ENCODE peak calls at places on chromosome 1, in five cellular contexts. J, F, O, E and D are unnamed samples.
A peak's percentile ranks its signal among the peaks of the same experiment; 100 is the strongest.

GRCh38 chr1:170067253-170067819 is 7.2 kb downstream of the KIFAP3 start:
- DNase-seq in J (no peak), F (no peak), O (no peak), E (no peak), D (no peak)

GRCh38 chr1:167263784-167264464 is 43.2 kb downstream of the POU2F1 start:
- DNase-seq in J (no peak), F (no peak), O (no peak), E (no peak), D (no peak)

GRCh38 chr1:31639543-31639942 is 5.1 kb downstream of the PEF1 start:
- DNase-seq in J (no peak), F (no peak), O (peak; percentile 57), E (no peak), D (no peak)

GRCh38 chr1:65264197-65264929 is 45.0 kb upstream of the DNAJC6 start:
- DNase-seq in J (no peak), F (peak; percentile 83), O (peak; percentile 54), E (no peak), D (peak; percentile 35)

GRCh38 chr1:19892628-19893168 is 10.5 kb downstream of the OTUD3 start:
- DNase-seq in J (no peak), F (no peak), O (peak; percentile 9), E (no peak), D (no peak)

GRCh38 chr1:99170516-99170915 is 93.8 kb upstream of the PLPPR4 start:
- DNase-seq in J (no peak), F (no peak), O (peak; percentile 39), E (no peak), D (no peak)

GRCh38 chr1:3552751-3553150 is 58.6 kb downstream of the MEGF6 start:
- DNase-seq in J (no peak), F (no peak), O (no peak), E (no peak), D (no peak)

GRCh38 chr1:174971902-174972301 is 27.8 kb upstream of the CACYBP start:
- DNase-seq in J (no peak), F (peak; percentile 83), O (no peak), E (no peak), D (no peak)

GRCh38 chr1:111471012-111471411 is 2.8 kb upstream of the C1orf162 start:
- DNase-seq in J (no peak), F (no peak), O (no peak), E (no peak), D (no peak)

GRCh38 chr1:10232213-10232612 is 21.8 kb downstream of the KIF1B start:
- DNase-seq in J (no peak), F (no peak), O (no peak), E (no peak), D (no peak)

GRCh38 chr1:109802136-109802900 is 38.6 kb upstream of the EPS8L3 start:
- DNase-seq in J (no peak), F (no peak), O (no peak), E (no peak), D (no peak)

GRCh38 chr1:88985033-88985432 is 7.4 kb downstream of the KYAT3 start:
- DNase-seq in J (no peak), F (no peak), O (peak; percentile 86), E (peak; percentile 79), D (no peak)

GRCh38 chr1:48817505-48818114 is 40.9 kb upstream of the BEND5 start:
- DNase-seq in J (no peak), F (peak; percentile 77), O (peak; percentile 63), E (peak; percentile 8), D (peak; percentile 74)

GRCh38 chr1:90550616-90551406 is 166.3 kb downstream of the BARHL2 start:
- DNase-seq in J (no peak), F (peak; percentile 74), O (no peak), E (no peak), D (no peak)

GRCh38 chr1:21436488-21437340 is 3.2 kb upstream of the NBPF3 start:
- DNase-seq in J (no peak), F (peak; percentile 42), O (no peak), E (no peak), D (no peak)

GRCh38 chr1:23114424-23115079 is 54.1 kb downstream of the LUZP1 start:
- DNase-seq in J (no peak), F (no peak), O (no peak), E (no peak), D (no peak)

GRCh38 chr1:23103001-23103879 is 65.4 kb downstream of the LUZP1 start:
- DNase-seq in J (no peak), F (no peak), O (no peak), E (peak; percentile 31), D (no peak)

GRCh38 chr1:23110391-23110790 is 58.3 kb downstream of the LUZP1 start:
- DNase-seq in J (no peak), F (no peak), O (no peak), E (no peak), D (no peak)

GRCh38 chr1:23111600-23112535 is 56.8 kb downstream of the LUZP1 start:
- DNase-seq in J (no peak), F (no peak), O (no peak), E (no peak), D (no peak)

DNA sequence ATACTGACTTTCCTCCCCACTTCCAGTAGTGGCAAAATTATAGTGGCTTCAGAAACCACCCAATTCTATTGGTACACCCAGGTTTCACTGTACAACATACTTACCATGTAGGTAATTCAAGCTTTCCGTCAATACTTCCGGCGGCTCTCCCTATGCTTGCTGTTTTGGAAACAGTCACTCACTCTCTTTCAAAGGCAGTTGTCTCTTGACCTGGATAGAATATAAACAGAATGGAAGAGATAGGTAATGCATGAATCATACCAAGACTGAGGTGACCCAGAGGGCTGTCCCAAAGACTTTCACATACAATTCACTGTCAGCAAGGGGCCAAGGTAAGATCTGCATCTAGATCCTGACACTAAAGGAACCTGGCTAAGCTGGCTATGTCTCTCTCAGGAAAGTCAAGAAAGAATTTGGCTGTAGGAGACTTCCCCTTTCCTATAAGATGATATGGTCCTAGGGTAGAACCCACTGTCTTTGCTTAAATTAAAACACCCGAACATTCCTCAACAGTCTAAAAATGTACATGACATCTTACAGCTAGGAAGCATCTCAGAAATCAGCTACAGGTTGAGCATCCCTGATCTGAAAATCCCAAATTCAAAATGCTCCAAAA is 59.6 kb downstream of the LUZP1 start:
- DNase-seq in J (no peak), F (peak; percentile 67), O (no peak), E (peak; percentile 60), D (no peak)
- H3K4me3 ChIP-seq in J (no peak overlapping the region), F (no peak overlapping the region), O (no peak overlapping the region), E (no peak overlapping the region), D (no peak overlapping the region)

DNA sequence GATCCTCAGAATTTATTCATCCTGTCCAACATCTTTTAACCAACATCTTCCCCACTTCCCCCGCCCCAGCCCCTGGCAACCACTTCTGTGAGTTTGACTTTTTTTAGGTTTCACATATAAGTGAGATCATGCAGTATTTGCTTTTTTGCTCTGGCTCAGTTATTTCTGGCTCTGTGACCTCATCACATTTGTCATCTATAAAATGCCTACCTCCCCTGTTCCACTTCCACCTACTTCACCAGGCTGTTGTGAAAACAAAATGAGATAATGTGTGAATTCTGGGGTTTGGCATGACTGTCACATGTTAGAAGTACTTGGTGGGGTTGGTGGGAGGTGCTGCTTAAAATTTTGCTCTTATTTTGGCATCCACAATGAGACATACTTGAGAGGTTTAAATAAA is 18.4 kb downstream of the HHAT start:
- DNase-seq in J (no peak), F (no peak), O (no peak), E (no peak), D (no peak)
- H3K4me1 ChIP-seq in J (peaks cover 32% of the 10 kb centered on the region), F (no peaks in the 10 kb centered on the region), O (peaks cover 2% of the 10 kb centered on the region), E (no peaks in the 10 kb centered on the region), D (no peaks in the 10 kb centered on the region)

DNA sequence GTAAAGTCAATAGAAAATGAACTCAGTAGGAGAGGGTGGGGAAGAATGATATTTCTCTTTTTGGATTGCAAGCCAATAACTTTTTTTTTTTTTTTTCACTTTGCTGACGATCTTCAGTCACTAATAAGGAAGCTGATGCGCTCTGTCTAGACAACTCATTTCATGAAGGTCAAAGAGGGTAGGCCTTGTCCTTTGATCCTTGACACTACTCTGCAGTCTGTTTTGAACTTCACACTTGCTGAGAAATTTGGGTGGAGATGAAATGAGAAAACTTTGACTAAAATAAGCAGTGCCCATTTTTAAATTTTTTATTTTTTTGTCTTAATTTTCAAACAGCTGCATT is 20.9 kb upstream of the PLXNA2 start:
- DNase-seq in J (no peak), F (no peak), O (no peak), E (no peak), D (no peak)
- H3K27me3 ChIP-seq in J (no peaks in the 10 kb centered on the region), F (no peaks in the 10 kb centered on the region), O (peaks cover 11% of the 10 kb centered on the region), E (peaks cover 79% of the 10 kb centered on the region), D (peaks cover 3% of the 10 kb centered on the region)

DNA sequence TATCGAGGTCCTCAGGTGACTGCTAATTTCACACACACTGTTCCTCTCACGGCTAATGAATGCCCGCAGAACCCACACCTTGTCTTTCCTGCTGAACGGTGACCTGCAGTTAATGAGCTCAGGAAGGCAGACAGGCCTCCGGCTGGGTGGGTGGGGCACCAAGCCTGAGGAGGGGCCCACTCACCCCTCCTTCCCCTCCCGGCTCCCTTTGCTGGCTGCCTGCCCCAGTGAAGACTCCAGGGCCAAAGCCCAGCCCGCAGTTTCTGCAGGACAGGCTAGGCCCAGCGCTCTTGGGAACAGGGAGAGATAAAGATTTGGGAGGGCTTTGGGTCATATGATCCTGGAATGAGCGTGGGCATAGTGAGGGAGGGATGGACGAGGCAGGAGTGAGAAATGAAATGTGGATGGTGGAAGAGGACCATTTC is 26.4 kb downstream of the FOXO6 start:
- DNase-seq in J (no peak), F (peak; percentile 95), O (peak; percentile 66), E (no peak), D (peak; percentile 43)
- H3K4me3 ChIP-seq in J (no peak overlapping the region), F (no peak overlapping the region), O (no peak overlapping the region), E (no peak overlapping the region), D (no peak overlapping the region)

GRCh38 chr1:214229736-214230135 is 51.2 kb upstream of the SMYD2 start:
- DNase-seq in J (no peak), F (no peak), O (no peak), E (no peak), D (no peak)
- H3K4me1 ChIP-seq in J (no peaks in the 10 kb centered on the region), F (no peaks in the 10 kb centered on the region), O (no peaks in the 10 kb centered on the region), E (no peaks in the 10 kb centered on the region), D (peaks cover 21% of the 10 kb centered on the region)

GRCh38 chr1:53120659-53121058 is 21.8 kb downstream of the SLC1A7 start:
- DNase-seq in J (no peak), F (no peak), O (no peak), E (no peak), D (no peak)
- H3K27me3 ChIP-seq in J (no peaks in the 10 kb centered on the region), F (no peaks in the 10 kb centered on the region), O (no peaks in the 10 kb centered on the region), E (no peaks in the 10 kb centered on the region), D (no peaks in the 10 kb centered on the region)

DNA sequence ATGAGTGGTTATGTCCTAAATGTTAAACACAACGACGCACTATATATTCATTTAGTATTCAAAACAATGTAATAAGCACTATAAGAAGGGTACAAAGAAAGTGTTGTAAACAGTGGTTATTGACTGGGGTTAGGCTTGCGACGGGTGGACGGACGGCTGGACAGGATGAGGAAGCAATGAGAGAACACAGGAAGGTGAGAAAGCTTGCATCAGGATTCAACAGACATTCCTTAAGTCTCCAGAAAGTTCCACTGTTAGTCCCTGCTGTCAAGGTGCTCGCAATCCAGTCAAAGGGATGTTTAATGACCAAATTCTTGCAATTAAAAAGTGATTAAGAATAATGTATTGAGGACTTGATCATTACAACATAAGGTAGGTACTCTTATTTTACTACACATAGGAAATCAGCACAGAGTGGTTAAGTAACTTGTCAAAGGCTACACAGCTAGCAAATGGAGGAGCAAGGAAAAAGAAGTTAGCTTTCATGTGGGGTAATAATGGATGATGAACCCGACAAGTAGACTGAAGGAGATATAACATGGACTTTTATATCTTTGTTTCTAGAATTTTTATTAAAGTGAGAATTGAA is 991 bp upstream of the ACBD6 start:
- DNase-seq in J (no peak), F (peak; percentile 18), O (no peak), E (no peak), D (peak; percentile 24)
- H3K4me3 ChIP-seq in J (peak overlapping the region; percentile 92), F (no peak overlapping the region), O (peak overlapping the region; percentile 88), E (peak overlapping the region; percentile 92), D (peak overlapping the region; percentile 67)